ENCODE peak calls at places on chromosomes 12 and 14, in four cellular contexts. J is GM12878, O is HepG2, G is K562. S is an unnamed sample.

GRCh38 chr12:27424631-27425230 is 21.8 kb upstream of the SMCO2 start:
- DNase-seq in G (peak; percentile 24), J (no peak), O (peak; percentile 45), S (no peak)

GRCh38 chr12:120539303-120539702 is 5.1 kb downstream of the RNF10 start:
- DNase-seq in J (no peak), G (peak; percentile 58), O (no peak), S (no peak)

GRCh38 chr12:19234991-19235876 is 105.7 kb downstream of the PLEKHA5 start:
- DNase-seq in O (peak; percentile 12), G (no peak), J (no peak), S (no peak)

GRCh38 chr14:54597795-54598443 is 31.0 kb downstream of the SAMD4A start:
- DNase-seq in O (no peak), J (no peak), G (peak; percentile 73), S (no peak)

GRCh38 chr12:29971431-29971830 is 187.7 kb upstream of the TMTC1 start:
- DNase-seq in O (no peak), G (no peak), J (no peak), S (no peak)

GRCh38 chr14:91038439-91038838 is 22.0 kb downstream of the RPS6KA5 start:
- DNase-seq in O (no peak), G (peak; percentile 19), J (no peak), S (no peak)

GRCh38 chr12:2653461-2653965 is 141.3 kb upstream of the FKBP4 start:
- DNase-seq in O (no peak), G (no peak), J (no peak), S (peak; percentile 7)

GRCh38 chr12:65126482-65126881 is 5.4 kb upstream of the WIF1 start:
- DNase-seq in O (no peak), G (no peak), J (no peak), S (no peak)

GRCh38 chr14:60266021-60266937 is 17.3 kb downstream of the PPM1A start:
- DNase-seq in G (peak; percentile 24), J (no peak), O (peak; percentile 27), S (peak; percentile 24)

GRCh38 chr14:51014625-51015024 is 70.3 kb upstream of the PYGL start:
- DNase-seq in O (no peak), G (no peak), J (no peak), S (no peak)

GRCh38 chr14:65940056-65940735 is 527.7 kb downstream of the FUT8 start:
- DNase-seq in G (peak; percentile 43), O (peak; percentile 35), J (no peak), S (no peak)

GRCh38 chr12:10366875-10367274 is 23.0 kb downstream of the KLRK1 start:
- DNase-seq in G (no peak), O (peak; percentile 23), J (no peak), S (no peak)

GRCh38 chr12:104694711-104695110 is 238.0 kb downstream of the CHST11 start:
- DNase-seq in J (no peak), G (no peak), O (no peak), S (no peak)

GRCh38 chr12:118082161-118082560 is 21.2 kb upstream of the WSB2 start:
- DNase-seq in O (no peak), G (no peak), J (no peak), S (no peak)

GRCh38 chr12:127811988-127812387 is 455.0 kb upstream of the TMEM132C start:
- DNase-seq in J (no peak), G (no peak), O (no peak), S (no peak)

GRCh38 chr12:59650594-59651229 is 54.9 kb downstream of the SLC16A7 start:
- DNase-seq in O (no peak), J (no peak), G (no peak), S (no peak)

GRCh38 chr14:100121643-100122480 is 37.6 kb downstream of the DEGS2 start:
- DNase-seq in O (no peak), G (no peak), J (no peak), S (no peak)

GRCh38 chr14:79369359-79370332 is 841.7 kb downstream of the DIO2 start:
- DNase-seq in O (no peak), J (no peak), G (no peak), S (no peak)

GRCh38 chr12:57904848-57905811 is 36.2 kb upstream of the ATP23 start:
- DNase-seq in O (peak; percentile 82), J (peak; percentile 46), G (peak; percentile 90), S (peak; percentile 89)

GRCh38 chr12:6026998-6027397 is 81.9 kb upstream of the ANO2 start:
- DNase-seq in J (no peak), O (no peak), G (no peak), S (no peak)

GRCh38 chr12:42893802-42894201 is 304.3 kb upstream of the PRICKLE1 start:
- DNase-seq in G (no peak), J (no peak), O (no peak), S (no peak)

GRCh38 chr12:101018540-101018939 is 191.5 kb downstream of the SLC5A8 start:
- DNase-seq in G (no peak), O (peak; percentile 44), J (no peak), S (no peak)

GRCh38 chr14:105313381-105314286 is 914 bp upstream of the PACS2 start:
- DNase-seq in J (no peak), G (peak; percentile 27), O (no peak), S (peak; percentile 47)

GRCh38 chr12:82740129-82741000 is 53.7 kb downstream of the TMTC2 start:
- DNase-seq in G (no peak), J (no peak), O (no peak), S (no peak)

GRCh38 chr12:95393191-95393790 is 80.7 kb upstream of the METAP2 start:
- DNase-seq in J (no peak), O (no peak), G (no peak), S (no peak)

GRCh38 chr14:52923902-52924575 is 26.8 kb downstream of the FERMT2 start:
- DNase-seq in O (peak; percentile 43), J (no peak), G (no peak), S (no peak)

GRCh38 chr14:23694085-23694975 is 58.2 kb downstream of the DHRS2 start:
- DNase-seq in O (peak; percentile 70), G (peak; percentile 21), J (no peak), S (peak; percentile 37)

GRCh38 chr12:96986883-96987523 is 79.9 kb downstream of the NEDD1 start:
- DNase-seq in O (peak; percentile 27), J (no peak), G (peak; percentile 32), S (no peak)

GRCh38 chr14:35335388-35336092 is 43.4 kb downstream of the PSMA6 start:
- DNase-seq in O (peak; percentile 86), G (no peak), J (no peak), S (no peak)

GRCh38 chr14:35337074-35337556 is 44.9 kb downstream of the PSMA6 start:
- DNase-seq in J (no peak), O (peak; percentile 75), G (no peak), S (no peak)

GRCh38 chr14:35337557-35338255 is 45.5 kb downstream of the PSMA6 start:
- DNase-seq in G (no peak), J (no peak), O (no peak), S (peak; percentile 19)

GRCh38 chr14:35333797-35334743 is 41.9 kb downstream of the PSMA6 start:
- DNase-seq in G (peak; percentile 48), O (peak; percentile 78), J (no peak), S (no peak)

GRCh38 chr14:35336171-35337073 is 44.2 kb downstream of the PSMA6 start:
- DNase-seq in J (no peak), G (peak; percentile 88), O (peak; percentile 99), S (peak; percentile 66)
- TF ChIP-seq ETV6 in J (no peak), G (no peak), O (peak; percentile 96), S (no peak)

DNA sequence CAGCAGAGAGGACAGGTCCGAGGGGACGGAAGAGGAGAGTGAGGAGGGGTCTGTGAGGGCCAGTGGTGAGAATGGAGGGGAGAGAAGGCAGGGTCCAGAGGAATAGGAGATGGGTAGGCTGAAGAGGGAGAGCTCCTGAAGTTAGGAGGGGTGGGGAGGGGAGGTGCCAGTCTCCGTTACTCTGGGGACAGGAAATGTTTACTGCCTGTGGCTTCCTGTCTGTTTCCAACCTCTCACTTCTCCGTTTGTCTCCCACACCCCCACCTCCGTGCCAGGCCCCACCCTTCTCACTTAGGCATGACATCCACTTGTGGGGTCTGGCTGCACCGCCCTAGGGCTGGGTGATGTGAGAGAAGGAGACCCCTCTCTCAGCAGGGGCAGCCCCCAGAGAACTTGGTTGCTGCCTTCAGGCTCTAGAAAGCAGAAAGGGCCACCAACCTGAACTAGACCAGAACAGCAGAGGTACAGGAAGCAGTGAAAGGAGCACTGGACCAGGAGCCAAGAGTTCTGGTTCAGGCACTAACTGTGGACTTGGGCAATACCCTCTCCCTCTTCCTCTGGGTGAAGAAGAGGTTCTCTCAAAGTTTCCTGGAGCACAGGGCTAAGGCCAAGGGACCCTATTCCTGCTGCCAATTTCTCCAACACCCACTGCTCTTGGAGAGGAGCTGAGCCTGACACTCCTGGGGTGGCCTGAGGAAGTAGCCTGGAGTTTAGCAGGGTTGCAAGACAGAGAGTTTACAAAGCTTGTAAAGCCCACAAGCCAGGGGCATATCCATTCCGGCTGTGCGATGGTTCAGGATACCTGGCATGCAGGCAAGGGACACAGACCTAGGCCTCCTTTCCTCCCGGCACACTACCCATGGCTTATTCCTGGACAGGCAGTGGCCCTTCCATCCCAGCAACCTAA is 5.5 kb downstream of the ITGA5 start:
- DNase-seq in O (no peak), J (no peak), G (no peak), S (no peak)
- TF ChIP-seq ETV6 in O (no peak), J (no peak), G (no peak), S (no peak)

GRCh38 chr12:44551631-44552030 is 324.5 kb downstream of the NELL2 start:
- DNase-seq in G (no peak), J (no peak), O (no peak), S (no peak)
- TF ChIP-seq ETV6 in G (no peak), J (no peak), O (no peak), S (no peak)

DNA sequence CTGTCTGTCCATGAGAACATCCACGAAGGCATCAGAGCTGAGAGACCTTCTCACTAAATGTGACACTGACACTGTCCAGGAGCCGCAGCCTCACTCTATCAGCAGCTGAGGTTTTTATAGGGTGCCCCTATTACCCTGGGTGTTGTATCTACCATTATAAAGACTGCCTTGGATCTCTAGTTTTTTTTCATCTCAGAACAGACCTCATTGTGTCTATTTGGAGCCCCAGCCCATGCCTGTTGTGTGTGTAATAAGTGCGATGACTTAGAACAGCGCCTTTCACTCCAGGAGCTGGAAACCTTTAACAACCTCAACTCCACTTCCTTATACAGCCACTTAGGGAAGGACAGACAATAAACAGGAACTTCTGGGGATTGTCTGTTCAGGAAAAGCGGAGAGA is 420.4 kb downstream of the RAD51B start:
- DNase-seq in G (no peak), O (no peak), J (no peak), S (no peak)
- TF ChIP-seq ETV6 in G (no peak), O (no peak), J (no peak), S (no peak)